ENCODE peak calls at places on chromosomes 11 and 22, in six cellular contexts. Y, G, L, J, I and V are unnamed samples.

GRCh38 chr22:41772645-41773044 is 27.8 kb upstream of the CCDC134 start:
- DNase-seq in Y (no peak), G (no peak), L (peak; percentile 68), J (no peak), I (no peak), V (no peak)

GRCh38 chr11:46987183-46987582 is 50.6 kb downstream of the CSTPP1 start:
- DNase-seq in Y (no peak), G (no peak), L (peak; percentile 95), J (no peak), I (no peak), V (no peak)

GRCh38 chr11:8757047-8757446 is 74.5 kb downstream of the RPL27A start:
- DNase-seq in Y (no peak), G (no peak), L (peak; percentile 17), J (no peak), I (no peak), V (no peak)

GRCh38 chr11:119810478-119811232 is 81.7 kb upstream of the NECTIN1 start:
- DNase-seq in Y (no peak), G (no peak), L (peak; percentile 35), J (no peak), I (no peak), V (no peak)

GRCh38 chr22:40679964-40680818 is 907 bp downstream of the MCHR1 start:
- DNase-seq in Y (no peak), G (no peak), L (peak; percentile 15), J (no peak), I (no peak), V (no peak)

GRCh38 chr11:44509291-44509690 is 56.2 kb upstream of the CD82 start:
- DNase-seq in Y (no peak), G (no peak), L (no peak), J (no peak), I (no peak), V (no peak)

GRCh38 chr11:79274636-79275315 is 166.1 kb downstream of the TENM4 start:
- DNase-seq in Y (no peak), G (no peak), L (no peak), J (no peak), I (no peak), V (no peak)

GRCh38 chr22:19631899-19632670 is 82.2 kb upstream of the SEPTIN5 start:
- DNase-seq in Y (no peak), G (no peak), L (peak; percentile 41), J (no peak), I (no peak), V (no peak)

GRCh38 chr11:78203184-78203583 is 14.5 kb downstream of the USP35 start:
- DNase-seq in Y (no peak), G (peak; percentile 58), L (no peak), J (no peak), I (no peak), V (no peak)

GRCh38 chr11:72771507-72771906 is 19.3 kb upstream of the ARAP1 start:
- DNase-seq in Y (no peak), G (no peak), L (peak; percentile 51), J (no peak), I (no peak), V (no peak)

GRCh38 chr22:25008666-25009065 is 56.1 kb downstream of the KIAA1671 start:
- DNase-seq in Y (no peak), G (no peak), L (peak; percentile 51), J (no peak), I (no peak), V (no peak)

GRCh38 chr11:110711776-110712642 is at the start of gene ARHGAP20:
- DNase-seq in Y (peak; percentile 43), G (peak; percentile 13), L (peak; percentile 48), J (peak; percentile 76), I (peak; percentile 12), V (peak; percentile 84)

GRCh38 chr11:45110562-45110961 is 35.9 kb upstream of the PRDM11 start:
- DNase-seq in Y (peak; percentile 72), G (peak; percentile 35), L (peak; percentile 80), J (peak; percentile 48), I (no peak), V (no peak)

GRCh38 chr11:23021287-23021863 is 161.1 kb upstream of the CCDC179 start:
- DNase-seq in Y (peak; percentile 20), G (no peak), L (peak; percentile 35), J (peak; percentile 34), I (no peak), V (no peak)

GRCh38 chr11:130115218-130115617 is 44.4 kb upstream of the ST14 start:
- DNase-seq in Y (no peak), G (no peak), L (no peak), J (no peak), I (no peak), V (no peak)

GRCh38 chr22:20783844-20784723 is 10.2 kb downstream of the SERPIND1 start:
- DNase-seq in Y (peak; percentile 46), G (peak; percentile 43), L (peak; percentile 75), J (no peak), I (no peak), V (no peak)

GRCh38 chr11:2535673-2536439 is 91.0 kb downstream of the KCNQ1 start:
- DNase-seq in Y (no peak), G (no peak), L (no peak), J (no peak), I (no peak), V (peak; percentile 40)

GRCh38 chr22:42072606-42073330 is 1.3 kb upstream of the PHETA2 start:
- DNase-seq in Y (no peak), G (no peak), L (no peak), J (no peak), I (no peak), V (no peak)

GRCh38 chr11:84800755-84801346 is 826.3 kb downstream of the DLG2 start:
- DNase-seq in Y (peak; percentile 5), G (no peak), L (peak; percentile 61), J (no peak), I (no peak), V (no peak)

GRCh38 chr11:113546757-113547507 is 71.7 kb upstream of the DRD2 start:
- DNase-seq in Y (no peak), G (no peak), L (peak; percentile 75), J (no peak), I (no peak), V (no peak)

GRCh38 chr11:58919561-58919960 is 19.7 kb upstream of the GLYATL1 start:
- DNase-seq in Y (no peak), G (no peak), L (no peak), J (no peak), I (no peak), V (no peak)

GRCh38 chr22:44192098-44192810 is 11.5 kb downstream of the PARVG start:
- DNase-seq in Y (no peak), G (peak; percentile 38), L (peak; percentile 28), J (no peak), I (no peak), V (peak; percentile 72)

GRCh38 chr11:46238967-46239800 is 38.3 kb upstream of the CREB3L1 start:
- DNase-seq in Y (peak; percentile 70), G (peak; percentile 77), L (peak; percentile 77), J (peak; percentile 85), I (peak; percentile 54), V (peak; percentile 89)

GRCh38 chr11:75450826-75451783 is 18.1 kb upstream of the KLHL35 start:
- DNase-seq in Y (no peak), G (peak; percentile 27), L (no peak), J (no peak), I (no peak), V (no peak)

GRCh38 chr22:24592144-24592845 is 578 bp downstream of the LRRC75B start:
- DNase-seq in Y (peak; percentile 26), G (no peak), L (no peak), J (no peak), I (no peak), V (no peak)

GRCh38 chr11:120877746-120878365 is 146.0 kb upstream of the TBCEL start:
- DNase-seq in Y (no peak), G (no peak), L (no peak), J (no peak), I (no peak), V (no peak)

GRCh38 chr11:134791102-134791501 is 379.1 kb upstream of the B3GAT1 start:
- DNase-seq in Y (no peak), G (no peak), L (no peak), J (no peak), I (no peak), V (no peak)

GRCh38 chr22:32475428-32476010 is 908 bp downstream of the FBXO7 start:
- DNase-seq in Y (no peak), G (peak; percentile 39), L (peak; percentile 42), J (peak; percentile 40), I (no peak), V (peak; percentile 50)